ENCODE peak calls at places on chromosomes 12 and 14, in four cellular contexts. One of them, this sample, is unnamed.

GRCh38 chr14:75303415-75303814 is 24.8 kb downstream of the FOS start:
- DNase-seq in K562: peak; percentile 64
- DNase-seq in HepG2: peak; percentile 66
- DNase-seq in GM12878: no peak
- DNase-seq in this sample: peak; percentile 67

GRCh38 chr12:16524378-16524777 is 81.6 kb downstream of the LMO3 start:
- DNase-seq in K562: no peak
- DNase-seq in HepG2: no peak
- DNase-seq in GM12878: no peak
- DNase-seq in this sample: no peak

GRCh38 chr12:88895634-88896033 is 315.4 kb upstream of the KITLG start:
- DNase-seq in K562: no peak
- DNase-seq in HepG2: no peak
- DNase-seq in GM12878: no peak
- DNase-seq in this sample: no peak

GRCh38 chr12:59079472-59079871 is 159.2 kb upstream of the LRIG3 start:
- DNase-seq in K562: no peak
- DNase-seq in HepG2: no peak
- DNase-seq in GM12878: no peak
- DNase-seq in this sample: no peak

GRCh38 chr12:30823140-30823669 is 68.5 kb upstream of the CAPRIN2 start:
- DNase-seq in K562: no peak
- DNase-seq in HepG2: no peak
- DNase-seq in GM12878: no peak
- DNase-seq in this sample: no peak

GRCh38 chr12:19031032-19031431 is 98.5 kb upstream of the PLEKHA5 start:
- DNase-seq in K562: no peak
- DNase-seq in HepG2: no peak
- DNase-seq in GM12878: no peak
- DNase-seq in this sample: no peak

GRCh38 chr12:5512585-5512970 is 80.7 kb downstream of the NTF3 start:
- DNase-seq in K562: no peak
- DNase-seq in HepG2: no peak
- DNase-seq in GM12878: no peak
- DNase-seq in this sample: no peak

GRCh38 chr12:65525501-65526141 is 247.1 kb downstream of the MSRB3 start:
- DNase-seq in K562: no peak
- DNase-seq in HepG2: no peak
- DNase-seq in GM12878: no peak
- DNase-seq in this sample: no peak

GRCh38 chr14:102499401-102500189 is 10.0 kb downstream of the ANKRD9 start:
- DNase-seq in K562: no peak
- DNase-seq in HepG2: no peak
- DNase-seq in GM12878: no peak
- DNase-seq in this sample: no peak

GRCh38 chr14:78143489-78144145 is 26.6 kb upstream of the NRXN3 start:
- DNase-seq in K562: peak; percentile 21
- DNase-seq in HepG2: no peak
- DNase-seq in GM12878: no peak
- DNase-seq in this sample: no peak

GRCh38 chr12:91899056-91899455 is 246.6 kb downstream of the BTG1 start:
- DNase-seq in K562: no peak
- DNase-seq in HepG2: no peak
- DNase-seq in GM12878: no peak
- DNase-seq in this sample: no peak

GRCh38 chr12:32505546-32505945 is 106.2 kb downstream of the FGD4 start:
- DNase-seq in K562: no peak
- DNase-seq in HepG2: no peak
- DNase-seq in GM12878: no peak
- DNase-seq in this sample: no peak

GRCh38 chr12:26252946-26253345 is 57.6 kb downstream of the SSPN start:
- DNase-seq in K562: no peak
- DNase-seq in HepG2: no peak
- DNase-seq in GM12878: no peak
- DNase-seq in this sample: no peak

GRCh38 chr14:61472025-61472672 is 150.8 kb downstream of the PRKCH start:
- DNase-seq in K562: no peak
- DNase-seq in HepG2: peak; percentile 90
- DNase-seq in GM12878: no peak
- DNase-seq in this sample: no peak

GRCh38 chr12:106861984-106862894 is 87.8 kb downstream of the RIC8B start:
- DNase-seq in K562: no peak
- DNase-seq in HepG2: peak; percentile 55
- DNase-seq in GM12878: no peak
- DNase-seq in this sample: no peak

GRCh38 chr12:119512772-119513497 is 80.6 kb upstream of the TMEM233 start:
- DNase-seq in K562: peak; percentile 20
- DNase-seq in HepG2: peak; percentile 9
- DNase-seq in GM12878: no peak
- DNase-seq in this sample: peak; percentile 19

GRCh38 chr14:53330441-53330840 is 177.3 kb upstream of the DDHD1 start:
- DNase-seq in K562: no peak
- DNase-seq in HepG2: no peak
- DNase-seq in GM12878: no peak
- DNase-seq in this sample: no peak

GRCh38 chr14:34368115-34368970 is 93.7 kb downstream of the SPTSSA start:
- DNase-seq in K562: no peak
- DNase-seq in HepG2: peak; percentile 84
- DNase-seq in GM12878: no peak
- DNase-seq in this sample: no peak

GRCh38 chr12:121800694-121801600 is 2.9 kb upstream of the SETD1B start:
- DNase-seq in K562: peak; percentile 61
- DNase-seq in HepG2: no peak
- DNase-seq in GM12878: no peak
- DNase-seq in this sample: peak; percentile 50

GRCh38 chr14:76922092-76922491 is 95.9 kb downstream of the LRRC74A start:
- DNase-seq in K562: no peak
- DNase-seq in HepG2: no peak
- DNase-seq in GM12878: no peak
- DNase-seq in this sample: no peak

GRCh38 chr14:77071938-77072388 is 26.1 kb upstream of the CIPC start:
- DNase-seq in K562: no peak
- DNase-seq in HepG2: no peak
- DNase-seq in GM12878: no peak
- DNase-seq in this sample: no peak

GRCh38 chr14:63986789-63987533 is 134.2 kb downstream of the SYNE2 start:
- DNase-seq in K562: no peak
- DNase-seq in HepG2: no peak
- DNase-seq in GM12878: no peak
- DNase-seq in this sample: no peak

GRCh38 chr14:53947452-53948180 is 9.0 kb downstream of the BMP4 start:
- DNase-seq in K562: no peak
- DNase-seq in HepG2: peak; percentile 69
- DNase-seq in GM12878: no peak
- DNase-seq in this sample: no peak

GRCh38 chr14:101888182-101888581 is 76.2 kb upstream of the DYNC1H1 start:
- DNase-seq in K562: no peak
- DNase-seq in HepG2: no peak
- DNase-seq in GM12878: no peak
- DNase-seq in this sample: no peak

GRCh38 chr14:102782974-102783373 is 5.7 kb downstream of the TRAF3 start:
- DNase-seq in K562: no peak
- DNase-seq in HepG2: no peak
- DNase-seq in GM12878: no peak
- DNase-seq in this sample: no peak

GRCh38 chr12:25071366-25071765 is 122.5 kb upstream of the BCAT1 start:
- DNase-seq in K562: no peak
- DNase-seq in HepG2: no peak
- DNase-seq in GM12878: no peak
- DNase-seq in this sample: no peak

GRCh38 chr12:123398918-123399617 is 15.1 kb downstream of the KMT5A start:
- DNase-seq in K562: no peak
- DNase-seq in HepG2: no peak
- DNase-seq in GM12878: no peak
- DNase-seq in this sample: no peak

GRCh38 chr12:101498252-101498651 is 23.1 kb downstream of the SPIC start:
- DNase-seq in K562: no peak
- DNase-seq in HepG2: no peak
- DNase-seq in GM12878: no peak
- DNase-seq in this sample: no peak

DNA sequence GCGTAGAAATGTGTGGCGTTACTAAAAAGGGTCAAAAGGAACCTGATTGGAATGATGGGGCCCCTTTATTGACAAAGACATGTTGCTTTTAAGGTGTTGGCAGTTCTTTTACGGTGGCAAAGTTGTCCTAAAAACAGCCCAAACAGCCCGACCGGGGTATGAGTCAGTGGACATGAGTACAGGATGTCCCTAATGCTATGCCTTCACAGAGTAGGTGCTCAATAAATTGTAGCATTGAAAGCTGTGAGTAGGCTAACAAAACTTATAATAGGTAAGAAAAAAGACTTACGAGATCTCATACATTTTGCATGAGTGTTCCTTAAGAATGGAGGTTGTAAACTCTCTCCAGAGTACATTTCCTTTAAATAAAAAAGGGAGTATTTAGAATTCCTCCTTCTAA is 2.6 kb downstream of the ELK3 start:
- DNase-seq in K562: no peak
- DNase-seq in HepG2: no peak
- DNase-seq in GM12878: no peak
- DNase-seq in this sample: no peak
- TF ChIP-seq FOXK2 in K562: no peak
- TF ChIP-seq FOXK2 in HepG2: no peak
- TF ChIP-seq FOXK2 in GM12878: no peak
- TF ChIP-seq FOXK2 in this sample: no peak

GRCh38 chr12:48351022-48351708 is 446 bp upstream of the ZNF641 start:
- DNase-seq in K562: no peak
- DNase-seq in HepG2: peak; percentile 47
- DNase-seq in GM12878: no peak
- DNase-seq in this sample: peak; percentile 59

GRCh38 chr12:48349471-48349870 is 1.2 kb downstream of the ZNF641 start:
- DNase-seq in K562: no peak
- DNase-seq in HepG2: no peak
- DNase-seq in GM12878: no peak
- DNase-seq in this sample: no peak

GRCh38 chr12:48356041-48356768 is 5.5 kb upstream of the ZNF641 start:
- DNase-seq in K562: no peak
- DNase-seq in HepG2: peak; percentile 58
- DNase-seq in GM12878: no peak
- DNase-seq in this sample: no peak

GRCh38 chr12:48352157-48352775 is 1.5 kb upstream of the ZNF641 start:
- DNase-seq in K562: peak; percentile 72
- DNase-seq in HepG2: no peak
- DNase-seq in GM12878: no peak
- DNase-seq in this sample: no peak

DNA sequence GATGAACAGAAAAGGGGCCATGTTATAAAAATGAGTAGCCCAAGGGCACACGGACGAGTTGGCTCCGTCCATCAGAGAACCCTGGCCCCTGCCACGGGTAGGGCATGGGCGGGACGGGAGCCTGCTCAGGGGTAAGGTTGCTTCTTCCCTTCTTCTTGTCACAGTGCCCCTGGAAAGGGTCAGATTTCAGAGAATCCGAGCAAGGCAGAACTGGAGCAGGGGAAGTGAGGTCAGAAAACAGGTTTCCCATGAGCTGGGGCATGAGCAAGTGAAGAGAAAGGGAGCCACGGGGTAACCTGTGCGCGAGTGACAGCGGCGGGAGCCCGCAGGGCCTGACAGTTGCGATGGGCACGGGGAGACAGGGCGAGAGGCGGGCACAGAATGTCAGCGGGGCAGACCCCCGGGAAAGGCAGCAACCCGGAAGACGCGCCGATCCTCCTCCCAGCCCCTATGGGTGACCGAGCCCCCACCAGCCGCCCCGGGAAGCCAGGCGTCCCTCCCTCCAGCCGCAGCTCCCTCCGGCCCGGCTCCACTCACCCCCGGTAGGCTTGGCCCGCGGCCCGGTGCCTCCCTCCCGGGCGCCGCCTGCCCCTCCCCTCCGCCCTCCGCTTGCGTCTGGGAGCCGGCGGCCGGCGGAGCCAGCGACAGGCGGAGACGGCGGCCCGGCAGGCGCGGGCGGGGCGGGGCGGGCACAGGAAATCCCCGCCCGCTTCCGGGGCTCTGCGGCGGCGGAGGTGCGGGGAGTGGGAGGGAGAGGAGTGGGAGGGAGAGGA is at the start of gene ZNF641:
- DNase-seq in K562: peak; percentile 87
- DNase-seq in HepG2: peak; percentile 45
- DNase-seq in GM12878: no peak
- DNase-seq in this sample: peak; percentile 77
- TF ChIP-seq SP1 in K562: no peak
- TF ChIP-seq SP1 in HepG2: no peak
- TF ChIP-seq SP1 in GM12878: no peak
- TF ChIP-seq SP1 in this sample: no peak

DNA sequence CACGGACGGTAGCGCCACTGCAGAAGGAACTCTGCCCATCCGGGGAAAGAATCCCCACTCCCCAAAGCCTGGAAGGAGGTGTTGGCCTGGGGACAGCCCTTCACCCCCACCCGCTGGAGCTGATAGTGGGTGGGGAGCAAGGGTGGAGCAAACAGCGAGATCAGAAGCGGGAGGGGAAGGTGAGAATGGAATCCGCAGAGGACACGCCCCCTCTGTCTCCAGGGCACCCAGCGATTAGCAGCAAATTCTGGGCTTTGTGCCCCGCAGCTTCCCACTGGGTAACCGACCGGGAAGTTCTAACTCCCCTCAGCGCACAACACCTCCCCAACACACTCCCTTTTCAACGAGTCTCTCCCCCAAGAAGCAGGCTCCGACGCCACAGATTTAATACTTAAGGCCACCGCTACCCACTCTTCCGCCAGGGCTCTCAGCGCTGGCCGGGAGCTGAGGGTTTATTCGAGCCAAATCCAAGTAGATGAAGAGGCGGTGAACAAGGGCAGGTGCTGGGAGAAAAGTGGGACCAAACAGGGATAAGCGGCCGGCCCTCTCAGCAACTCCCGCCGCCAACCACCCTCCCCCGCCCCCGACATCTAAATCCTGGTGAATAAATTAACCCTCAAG is 1.3 kb downstream of the SLC25A29 start:
- DNase-seq in K562: peak; percentile 60
- DNase-seq in HepG2: no peak
- DNase-seq in GM12878: no peak
- DNase-seq in this sample: peak; percentile 20
- TF ChIP-seq FOXK2 in K562: no peak
- TF ChIP-seq FOXK2 in HepG2: no peak
- TF ChIP-seq FOXK2 in GM12878: no peak
- TF ChIP-seq FOXK2 in this sample: no peak

DNA sequence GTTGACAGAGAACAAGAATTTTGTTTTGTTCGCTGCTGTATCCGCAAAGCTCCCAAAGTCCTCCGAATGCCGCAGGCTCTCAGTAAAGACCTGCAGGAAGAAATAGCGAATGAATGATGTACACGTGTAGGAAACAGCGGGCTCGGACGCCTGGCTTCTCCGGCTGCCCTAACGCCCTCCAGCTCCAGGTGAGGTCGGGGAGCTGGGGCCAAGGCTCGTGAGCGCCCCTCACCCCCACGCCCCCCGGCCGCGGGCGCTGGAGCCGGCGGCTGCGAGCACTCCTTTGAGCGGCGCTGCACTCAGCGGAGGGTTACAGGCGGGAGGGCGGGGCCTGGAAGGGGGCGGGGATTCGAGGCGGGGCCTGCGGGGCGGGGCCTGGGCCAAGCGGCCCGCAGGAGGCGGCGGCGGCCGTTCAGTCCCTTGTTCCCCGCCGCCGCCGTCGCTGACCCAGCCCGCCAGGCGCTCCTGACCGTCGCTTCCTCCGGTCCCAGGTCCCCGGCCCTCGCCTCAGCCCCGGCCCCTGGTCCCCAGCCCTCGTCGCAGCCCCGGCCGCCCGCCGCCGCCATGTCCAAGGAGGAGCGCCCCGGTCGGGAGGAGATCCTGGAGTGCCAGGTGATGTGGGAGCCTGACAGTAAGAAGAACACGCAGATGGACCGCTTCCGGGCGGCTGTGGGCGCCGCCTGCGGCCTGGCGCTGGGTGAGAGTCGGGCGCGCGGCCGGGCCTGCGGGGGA is at the start of gene AACS:
- DNase-seq in K562: peak; percentile 96
- DNase-seq in HepG2: peak; percentile 49
- DNase-seq in GM12878: no peak
- DNase-seq in this sample: peak; percentile 93
- TF ChIP-seq SP1 in K562: peak; percentile 53
- TF ChIP-seq SP1 in HepG2: no peak
- TF ChIP-seq SP1 in GM12878: no peak
- TF ChIP-seq SP1 in this sample: no peak

This sample was measured in HEK293T.